ENCODE peak calls at places on chromosomes 7 and 10, in four cellular contexts. E is posterior cingulate gyrus; N is NCI-H2029 treated with DMSO at 0.1 percent for 48 hours; U is stimulated activated CD4-positive, alpha-beta T cell treated with anti-CD3 and anti-CD28 coated beads, Interleukin-4, amount 100 ng/mL, for 24 hours. A is an unnamed sample.

GRCh38 chr10:30538086-30538485 is 91.5 kb downstream of the LYZL2 start:
- DNase-seq in E (no peak), N (no peak), U (no peak), A (no peak)

GRCh38 chr10:76350583-76350982 is 919.2 kb downstream of the LRMDA start:
- DNase-seq in E (no peak), N (no peak), U (no peak), A (no peak)

GRCh38 chr10:24477925-24478324 is 245.8 kb downstream of the ARHGAP21 start:
- DNase-seq in E (no peak), N (no peak), U (no peak), A (no peak)

GRCh38 chr7:41303709-41304108 is 399.2 kb downstream of the INHBA start:
- DNase-seq in E (no peak), N (no peak), U (no peak), A (no peak)

GRCh38 chr7:140364819-140365218 is 33.5 kb downstream of the SLC37A3 start:
- DNase-seq in E (no peak), N (no peak), U (no peak), A (no peak)

GRCh38 chr10:89398003-89398749 is 5.8 kb downstream of the IFIT1 start:
- DNase-seq in E (no peak), N (no peak), U (no peak), A (no peak)

GRCh38 chr10:102580230-102580629 is 64.0 kb upstream of the TRIM8 start:
- DNase-seq in E (no peak), N (no peak), U (no peak), A (no peak)

GRCh38 chr10:47127188-47127587 is 172.8 kb upstream of the GDF10 start:
- DNase-seq in E (no peak), N (no peak), U (no peak), A (peak)

GRCh38 chr7:43758029-43758860 is at the start of gene BLVRA:
- DNase-seq in E (peak), N (no peak), U (peak), A (peak)

GRCh38 chr10:110497438-110498086 is at the start of gene DUSP5:
- DNase-seq in E (peak), N (no peak), U (peak), A (peak)

GRCh38 chr10:85795460-85795859 is 571.1 kb downstream of the GRID1 start:
- DNase-seq in E (no peak), N (no peak), U (no peak), A (no peak)

GRCh38 chr10:11109590-11109989 is 91.9 kb downstream of the CELF2 start:
- DNase-seq in E (no peak), N (no peak), U (no peak), A (no peak)

GRCh38 chr7:134034652-134035051 is 92.5 kb upstream of the LRGUK start:
- DNase-seq in E (no peak), N (no peak), U (no peak), A (no peak)

GRCh38 chr10:100345570-100346330 is 1.3 kb upstream of the SCD start:
- DNase-seq in E (no peak), N (no peak), U (no peak), A (peak)

A was measured in GM23338.